ENCODE peak calls at places on chromosomes 12 and 14, in ten cellular contexts. I, A, X, L, Q, G, E, J, M and O are unnamed samples.

GRCh38 chr14:103920981-103921854 is 7.0 kb upstream of the TDRD9 start:
- DNase-seq in M (peak), I (peak), L (peak), G (peak), J (peak), E (peak), A (peak), X (peak), Q (peak), O (peak)

GRCh38 chr14:24013654-24014514 is 25.2 kb downstream of the DHRS4L2 start:
- DNase-seq in E (peak), G (no peak), A (no peak), I (no peak), M (peak), X (no peak), Q (peak), J (peak), L (peak), O (peak)

GRCh38 chr12:111597731-111598636 is 1.1 kb downstream of the ATXN2 start:
- DNase-seq in X (peak), Q (no peak), J (peak), I (peak), M (peak), L (peak), G (no peak), E (peak), A (peak), O (no peak)

GRCh38 chr14:59398841-59399240 is 66.3 kb downstream of the GPR135 start:
- DNase-seq in A (no peak), Q (no peak), I (no peak), X (no peak), L (no peak), G (no peak), E (no peak), M (no peak), J (no peak), O (no peak)

GRCh38 chr12:94616217-94616729 is 34.1 kb downstream of the TMCC3 start:
- DNase-seq in J (peak), L (no peak), A (no peak), Q (peak), I (peak), M (no peak), X (no peak), E (peak), G (peak), O (peak)

GRCh38 chr12:24750263-24750662 is 198.6 kb downstream of the BCAT1 start:
- DNase-seq in I (no peak), Q (no peak), J (peak), L (no peak), E (no peak), X (no peak), A (no peak), M (no peak), G (no peak), O (no peak)

GRCh38 chr12:122474324-122474716 is 26.4 kb downstream of the ZCCHC8 start:
- DNase-seq in M (no peak), E (no peak), L (peak), A (no peak), Q (no peak), I (no peak), G (no peak), J (no peak), X (no peak), O (no peak)

GRCh38 chr14:98704441-98704840 is 567.6 kb downstream of the BCL11B start:
- DNase-seq in X (no peak), I (no peak), A (no peak), E (no peak), J (no peak), L (no peak), G (no peak), M (no peak), Q (no peak), O (no peak)

GRCh38 chr12:130367523-130367922 is 29.8 kb downstream of the PIWIL1 start:
- DNase-seq in J (no peak), M (no peak), A (no peak), X (no peak), L (no peak), Q (no peak), I (no peak), G (no peak), E (no peak), O (no peak)

GRCh38 chr14:52356025-52356424 is 41.9 kb downstream of the PTGER2 start:
- DNase-seq in Q (no peak), E (no peak), G (no peak), I (no peak), X (no peak), L (no peak), M (no peak), J (no peak), A (no peak), O (no peak)

GRCh38 chr14:55025948-55026347 is 951 bp downstream of the WDHD1 start:
- DNase-seq in I (no peak), X (no peak), Q (no peak), L (no peak), M (no peak), A (no peak), G (no peak), E (no peak), J (no peak), O (no peak)

GRCh38 chr12:122871851-122872785 is 23.8 kb downstream of the VPS37B start:
- DNase-seq in E (peak), J (peak), L (peak), I (peak), X (peak), M (peak), A (peak), G (no peak), Q (peak), O (peak)

GRCh38 chr12:32515137-32515860 is 115.9 kb downstream of the FGD4 start:
- DNase-seq in J (peak), L (no peak), Q (no peak), A (no peak), M (no peak), I (no peak), E (no peak), G (no peak), X (no peak), O (no peak)

GRCh38 chr12:115233891-115234543 is 550.0 kb upstream of the TBX3 start:
- DNase-seq in M (no peak), J (peak), X (no peak), L (no peak), G (no peak), E (peak), Q (no peak), A (no peak), I (no peak), O (no peak)

GRCh38 chr12:65384240-65384639 is 105.8 kb downstream of the MSRB3 start:
- DNase-seq in A (no peak), G (no peak), I (no peak), Q (no peak), X (no peak), M (no peak), E (no peak), L (no peak), J (no peak), O (no peak)

GRCh38 chr12:29405561-29405960 is 24.6 kb upstream of the ERGIC2 start:
- DNase-seq in J (no peak), G (no peak), X (no peak), Q (no peak), I (no peak), M (no peak), A (no peak), L (no peak), E (no peak), O (no peak)

GRCh38 chr12:117033382-117034045 is 65.7 kb downstream of the TESC start:
- DNase-seq in J (no peak), Q (no peak), L (no peak), G (no peak), A (peak), X (peak), M (no peak), E (peak), I (peak), O (no peak)

GRCh38 chr12:79983969-79984629 is 49.2 kb upstream of the PPP1R12A start:
- DNase-seq in A (no peak), I (no peak), Q (peak), G (no peak), L (no peak), M (peak), J (peak), X (no peak), E (peak), O (no peak)

GRCh38 chr12:115583591-115583990 is 693.9 kb downstream of the MED13L start:
- DNase-seq in A (no peak), Q (no peak), J (no peak), G (no peak), I (no peak), L (no peak), X (no peak), E (no peak), M (no peak), O (no peak)

GRCh38 chr14:74609721-74610120 is 2.3 kb downstream of the LTBP2 start:
- DNase-seq in Q (no peak), X (no peak), L (peak), E (peak), M (no peak), J (no peak), I (no peak), A (no peak), G (no peak), O (no peak)